ENCODE peak calls at places on chromosomes 4 and X, in seven cellular contexts. One of them, this sample, is unnamed.
A peak's percentile ranks its signal among the peaks of the same experiment; 100 is the strongest.

GRCh38 chrX:119222932-119223331 is 13.2 kb upstream of the PGRMC1 start:
- DNase-seq in endodermal cell: no peak
- DNase-seq in CD4-positive, alpha-beta T cell: no peak
- DNase-seq in GM12878: no peak
- DNase-seq in H9: no peak
- DNase-seq in endothelial cell of umbilical vein: no peak
- DNase-seq in astrocyte: no peak
- DNase-seq in this sample: no peak

GRCh38 chrX:131675596-131676194 is 131.8 kb downstream of the OR13H1 start:
- DNase-seq in endothelial cell of umbilical vein: no peak
- DNase-seq in CD4-positive, alpha-beta T cell: no peak
- DNase-seq in astrocyte: no peak
- DNase-seq in endodermal cell: peak; percentile 49
- DNase-seq in GM12878: no peak
- DNase-seq in H9: peak; percentile 27
- DNase-seq in this sample: no peak

GRCh38 chr4:94534401-94535312 is 82.9 kb downstream of the PDLIM5 start:
- DNase-seq in astrocyte: no peak
- DNase-seq in endothelial cell of umbilical vein: no peak
- DNase-seq in H9: no peak
- DNase-seq in GM12878: peak; percentile 61
- DNase-seq in endodermal cell: peak; percentile 43
- DNase-seq in CD4-positive, alpha-beta T cell: no peak
- DNase-seq in this sample: no peak

GRCh38 chr4:183618681-183619080 is 40.3 kb downstream of the RWDD4 start:
- DNase-seq in endodermal cell: no peak
- DNase-seq in endothelial cell of umbilical vein: no peak
- DNase-seq in astrocyte: no peak
- DNase-seq in H9: no peak
- DNase-seq in GM12878: no peak
- DNase-seq in CD4-positive, alpha-beta T cell: no peak
- DNase-seq in this sample: no peak

GRCh38 chr4:174218127-174218790 is 65.2 kb downstream of the FBXO8 start:
- DNase-seq in H9: no peak
- DNase-seq in CD4-positive, alpha-beta T cell: no peak
- DNase-seq in astrocyte: no peak
- DNase-seq in endothelial cell of umbilical vein: no peak
- DNase-seq in endodermal cell: peak; percentile 79
- DNase-seq in GM12878: no peak
- DNase-seq in this sample: no peak

GRCh38 chr4:36285784-36286480 is 4.5 kb downstream of the DTHD1 start:
- DNase-seq in endodermal cell: no peak
- DNase-seq in H9: no peak
- DNase-seq in endothelial cell of umbilical vein: no peak
- DNase-seq in CD4-positive, alpha-beta T cell: peak; percentile 48
- DNase-seq in astrocyte: no peak
- DNase-seq in GM12878: peak; percentile 93
- DNase-seq in this sample: no peak

GRCh38 chr4:6781113-6781512 is 1.4 kb upstream of the KIAA0232 start:
- DNase-seq in GM12878: no peak
- DNase-seq in endothelial cell of umbilical vein: no peak
- DNase-seq in H9: no peak
- DNase-seq in endodermal cell: no peak
- DNase-seq in CD4-positive, alpha-beta T cell: no peak
- DNase-seq in astrocyte: no peak
- DNase-seq in this sample: no peak

GRCh38 chrX:153438522-153438921 is 7.3 kb downstream of the TREX2 start:
- DNase-seq in endodermal cell: no peak
- DNase-seq in astrocyte: peak; percentile 15
- DNase-seq in CD4-positive, alpha-beta T cell: no peak
- DNase-seq in H9: no peak
- DNase-seq in endothelial cell of umbilical vein: peak; percentile 16
- DNase-seq in GM12878: no peak
- DNase-seq in this sample: no peak

GRCh38 chr4:16745009-16745408 is 153.4 kb downstream of the LDB2 start:
- DNase-seq in CD4-positive, alpha-beta T cell: no peak
- DNase-seq in astrocyte: peak; percentile 82
- DNase-seq in GM12878: no peak
- DNase-seq in H9: no peak
- DNase-seq in endothelial cell of umbilical vein: no peak
- DNase-seq in endodermal cell: no peak
- DNase-seq in this sample: no peak

GRCh38 chr4:83358410-83358809 is 23.8 kb upstream of the HPSE start:
- DNase-seq in endodermal cell: no peak
- DNase-seq in endothelial cell of umbilical vein: peak; percentile 53
- DNase-seq in astrocyte: peak; percentile 81
- DNase-seq in GM12878: no peak
- DNase-seq in H9: no peak
- DNase-seq in CD4-positive, alpha-beta T cell: no peak
- DNase-seq in this sample: no peak

GRCh38 chrX:106246511-106246910 is 78.4 kb downstream of the PWWP3B start:
- DNase-seq in GM12878: no peak
- DNase-seq in endodermal cell: no peak
- DNase-seq in endothelial cell of umbilical vein: no peak
- DNase-seq in H9: no peak
- DNase-seq in CD4-positive, alpha-beta T cell: no peak
- DNase-seq in astrocyte: peak; percentile 49
- DNase-seq in this sample: no peak

GRCh38 chr4:57633212-57633859 is 523.2 kb upstream of the IGFBP7 start:
- DNase-seq in GM12878: no peak
- DNase-seq in H9: no peak
- DNase-seq in endodermal cell: no peak
- DNase-seq in endothelial cell of umbilical vein: no peak
- DNase-seq in astrocyte: no peak
- DNase-seq in CD4-positive, alpha-beta T cell: no peak
- DNase-seq in this sample: no peak

GRCh38 chrX:85052636-85053343 is 49.1 kb downstream of the APOOL start:
- DNase-seq in GM12878: no peak
- DNase-seq in endodermal cell: no peak
- DNase-seq in CD4-positive, alpha-beta T cell: no peak
- DNase-seq in astrocyte: peak; percentile 77
- DNase-seq in H9: no peak
- DNase-seq in endothelial cell of umbilical vein: peak; percentile 50
- DNase-seq in this sample: no peak

GRCh38 chrX:70509078-70509477 is 64.4 kb downstream of the DLG3 start:
- DNase-seq in astrocyte: no peak
- DNase-seq in H9: no peak
- DNase-seq in endothelial cell of umbilical vein: no peak
- DNase-seq in GM12878: no peak
- DNase-seq in endodermal cell: no peak
- DNase-seq in CD4-positive, alpha-beta T cell: no peak
- DNase-seq in this sample: no peak

GRCh38 chrX:3713225-3713936 is at the start of gene PRKX:
- DNase-seq in CD4-positive, alpha-beta T cell: peak; percentile 65
- DNase-seq in GM12878: peak; percentile 13
- DNase-seq in endothelial cell of umbilical vein: peak; percentile 43
- DNase-seq in astrocyte: peak; percentile 24
- DNase-seq in H9: peak; percentile 69
- DNase-seq in endodermal cell: peak; percentile 87
- DNase-seq in this sample: peak; percentile 36

DNA sequence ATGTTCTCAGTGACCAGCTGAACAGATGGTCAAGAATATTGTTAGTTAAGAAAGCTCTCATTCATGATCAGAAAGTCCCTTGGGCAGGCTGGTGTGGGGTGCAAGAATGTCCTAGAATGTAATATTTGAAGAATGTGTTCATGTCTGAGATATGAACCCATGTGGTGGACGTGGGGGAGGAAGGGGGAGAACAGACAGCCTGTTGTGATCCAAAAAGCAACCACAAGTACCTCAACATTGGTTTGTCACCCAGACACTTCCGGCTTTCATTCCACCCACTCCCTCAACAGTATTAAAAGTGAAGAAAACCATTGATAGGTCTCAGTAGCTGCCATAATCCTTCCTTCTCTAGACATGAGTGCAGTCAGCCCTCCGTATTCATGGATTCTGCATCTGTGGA is 82.2 kb downstream of the MAML3 start:
- DNase-seq in GM12878: peak; percentile 35
- DNase-seq in endodermal cell: no peak
- DNase-seq in astrocyte: peak; percentile 99
- DNase-seq in CD4-positive, alpha-beta T cell: peak; percentile 54
- DNase-seq in H9: no peak
- DNase-seq in endothelial cell of umbilical vein: no peak
- DNase-seq in this sample: no peak
- H3K27ac ChIP-seq in GM12878: no peak overlapping the region
- H3K27ac ChIP-seq in endodermal cell: no peak overlapping the region
- H3K27ac ChIP-seq in astrocyte: peak overlapping the region; percentile 55
- H3K27ac ChIP-seq in CD4-positive, alpha-beta T cell: no peak overlapping the region
- H3K27ac ChIP-seq in H9: no peak overlapping the region
- H3K27ac ChIP-seq in endothelial cell of umbilical vein: no peak overlapping the region
- H3K27ac ChIP-seq in this sample: no peak overlapping the region

GRCh38 chr4:165524532-165525190 is 145.9 kb downstream of the CPE start:
- DNase-seq in astrocyte: peak; percentile 45
- DNase-seq in endothelial cell of umbilical vein: no peak
- DNase-seq in GM12878: no peak
- DNase-seq in CD4-positive, alpha-beta T cell: no peak
- DNase-seq in endodermal cell: no peak
- DNase-seq in H9: no peak
- DNase-seq in this sample: no peak

GRCh38 chr4:165520071-165520470 is 141.3 kb downstream of the CPE start:
- DNase-seq in endodermal cell: no peak
- DNase-seq in endothelial cell of umbilical vein: no peak
- DNase-seq in GM12878: no peak
- DNase-seq in CD4-positive, alpha-beta T cell: no peak
- DNase-seq in H9: no peak
- DNase-seq in astrocyte: no peak
- DNase-seq in this sample: no peak

GRCh38 chr4:165518658-165519057 is 139.8 kb downstream of the CPE start:
- DNase-seq in H9: no peak
- DNase-seq in endothelial cell of umbilical vein: no peak
- DNase-seq in CD4-positive, alpha-beta T cell: no peak
- DNase-seq in astrocyte: no peak
- DNase-seq in GM12878: no peak
- DNase-seq in endodermal cell: no peak
- DNase-seq in this sample: no peak

GRCh38 chr4:165518024-165518616 is 139.3 kb downstream of the CPE start:
- DNase-seq in endodermal cell: no peak
- DNase-seq in H9: no peak
- DNase-seq in astrocyte: no peak
- DNase-seq in GM12878: no peak
- DNase-seq in CD4-positive, alpha-beta T cell: no peak
- DNase-seq in endothelial cell of umbilical vein: no peak
- DNase-seq in this sample: no peak

DNA sequence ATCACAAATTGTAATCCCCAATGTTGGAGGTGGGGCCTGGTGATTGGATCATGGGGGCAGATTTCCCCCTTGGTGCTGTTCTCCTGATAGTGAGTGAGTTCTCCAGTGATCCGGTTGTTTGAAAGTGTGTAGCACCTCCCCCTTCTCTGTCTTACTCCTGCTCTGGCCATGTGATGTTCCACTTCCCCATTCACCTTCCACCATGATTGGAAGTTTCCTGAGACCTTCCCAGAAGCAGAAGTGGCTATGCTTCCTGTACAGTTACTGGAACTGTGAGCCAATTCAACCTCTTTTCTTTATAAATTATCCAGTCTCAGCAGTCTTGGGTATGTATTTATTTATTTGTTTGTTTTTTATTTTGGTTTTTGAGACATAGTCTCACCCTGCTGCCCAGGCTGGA is 143.2 kb downstream of the CPE start:
- DNase-seq in CD4-positive, alpha-beta T cell: no peak
- DNase-seq in H9: no peak
- DNase-seq in astrocyte: no peak
- DNase-seq in GM12878: no peak
- DNase-seq in endodermal cell: no peak
- DNase-seq in endothelial cell of umbilical vein: no peak
- DNase-seq in this sample: no peak
- TF ChIP-seq CTCF in CD4-positive, alpha-beta T cell: no peak
- TF ChIP-seq CTCF in H9: no peak
- TF ChIP-seq CTCF in astrocyte: no peak
- TF ChIP-seq CTCF in GM12878: no peak
- TF ChIP-seq CTCF in endodermal cell: no peak
- TF ChIP-seq CTCF in endothelial cell of umbilical vein: no peak
- TF ChIP-seq CTCF in this sample: no peak

GRCh38 chrX:150868625-150869024 is 29.8 kb downstream of the CD99L2 start:
- DNase-seq in CD4-positive, alpha-beta T cell: no peak
- DNase-seq in H9: no peak
- DNase-seq in GM12878: no peak
- DNase-seq in endodermal cell: no peak
- DNase-seq in astrocyte: no peak
- DNase-seq in endothelial cell of umbilical vein: no peak
- DNase-seq in this sample: no peak
- H3K27ac ChIP-seq in CD4-positive, alpha-beta T cell: no peak overlapping the region
- H3K27ac ChIP-seq in H9: no peak overlapping the region
- H3K27ac ChIP-seq in GM12878: no peak overlapping the region
- H3K27ac ChIP-seq in endodermal cell: no peak overlapping the region
- H3K27ac ChIP-seq in astrocyte: no peak overlapping the region
- H3K27ac ChIP-seq in endothelial cell of umbilical vein: no peak overlapping the region
- H3K27ac ChIP-seq in this sample: no peak overlapping the region

GRCh38 chrX:34426334-34426733 is 230.8 kb downstream of the TMEM47 start:
- DNase-seq in astrocyte: no peak
- DNase-seq in CD4-positive, alpha-beta T cell: no peak
- DNase-seq in endothelial cell of umbilical vein: no peak
- DNase-seq in H9: peak; percentile 48
- DNase-seq in endodermal cell: peak; percentile 65
- DNase-seq in GM12878: no peak
- DNase-seq in this sample: no peak
- TF ChIP-seq CTCF in astrocyte: no peak
- TF ChIP-seq CTCF in CD4-positive, alpha-beta T cell: no peak
- TF ChIP-seq CTCF in endothelial cell of umbilical vein: no peak
- TF ChIP-seq CTCF in H9: peak; percentile 67
- TF ChIP-seq CTCF in endodermal cell: peak; percentile 75
- TF ChIP-seq CTCF in GM12878: no peak
- TF ChIP-seq CTCF in this sample: no peak

GRCh38 chr4:173040200-173040599 is 128.4 kb upstream of the GALNT7 start:
- DNase-seq in endodermal cell: no peak
- DNase-seq in H9: no peak
- DNase-seq in endothelial cell of umbilical vein: peak; percentile 88
- DNase-seq in CD4-positive, alpha-beta T cell: no peak
- DNase-seq in GM12878: no peak
- DNase-seq in astrocyte: no peak
- DNase-seq in this sample: no peak
- H3K27ac ChIP-seq in endodermal cell: no peak overlapping the region
- H3K27ac ChIP-seq in H9: peak overlapping the region; percentile 39
- H3K27ac ChIP-seq in endothelial cell of umbilical vein: no peak overlapping the region
- H3K27ac ChIP-seq in CD4-positive, alpha-beta T cell: no peak overlapping the region
- H3K27ac ChIP-seq in GM12878: no peak overlapping the region
- H3K27ac ChIP-seq in astrocyte: no peak overlapping the region
- H3K27ac ChIP-seq in this sample: no peak overlapping the region

DNA sequence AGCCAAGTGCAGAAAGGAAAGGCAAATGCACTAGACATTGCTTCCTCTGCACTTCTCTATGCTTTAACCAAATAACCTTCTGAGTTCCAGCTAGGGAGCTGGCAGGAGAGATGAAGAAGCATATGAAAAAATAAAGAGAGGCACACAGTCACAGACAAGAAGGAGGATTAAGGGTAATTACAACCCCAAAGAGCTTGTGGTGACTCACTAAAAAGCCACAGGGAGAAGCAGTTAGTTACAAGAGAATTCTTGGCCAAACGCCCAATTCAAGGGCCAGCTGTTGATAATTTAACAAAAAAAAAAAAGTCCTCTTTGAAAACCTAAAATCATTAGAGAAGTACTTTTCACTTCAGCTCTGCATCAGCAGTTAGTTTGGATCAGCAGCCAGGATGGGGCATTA is 478.0 kb downstream of the KCNIP4 start:
- DNase-seq in H9: no peak
- DNase-seq in astrocyte: peak; percentile 58
- DNase-seq in endothelial cell of umbilical vein: peak; percentile 23
- DNase-seq in GM12878: no peak
- DNase-seq in endodermal cell: no peak
- DNase-seq in CD4-positive, alpha-beta T cell: no peak
- DNase-seq in this sample: no peak
- TF ChIP-seq CTCF in H9: no peak
- TF ChIP-seq CTCF in astrocyte: no peak
- TF ChIP-seq CTCF in endothelial cell of umbilical vein: no peak
- TF ChIP-seq CTCF in GM12878: no peak
- TF ChIP-seq CTCF in endodermal cell: no peak
- TF ChIP-seq CTCF in CD4-positive, alpha-beta T cell: no peak
- TF ChIP-seq CTCF in this sample: no peak

This sample was measured in lung.